ENCODE peak calls at places on chromosomes 5 and 9, in nine cellular contexts. E, I, L, K, D, N, Y, U and V are unnamed samples.

GRCh38 chr9:128523199-128523925 is 18.8 kb downstream of the GLE1 start:
- DNase-seq in L (no peak), U (no peak), N (peak), E (peak), K (no peak), Y (no peak), D (no peak), I (no peak), V (peak)

GRCh38 chr5:137466888-137467287 is 32.2 kb downstream of the SPOCK1 start:
- DNase-seq in D (no peak), L (no peak), I (no peak), Y (no peak), N (peak), K (no peak), E (no peak), U (no peak), V (no peak)

GRCh38 chr9:132672413-132672690 is 2.1 kb downstream of the GTF3C4 start:
- DNase-seq in N (peak), K (no peak), L (no peak), E (no peak), I (no peak), D (no peak), Y (no peak), U (no peak), V (no peak)

GRCh38 chr5:139061856-139062255 is 136.3 kb downstream of the SIL1 start:
- DNase-seq in U (no peak), L (no peak), Y (no peak), N (no peak), D (no peak), E (no peak), K (no peak), I (no peak), V (no peak)

GRCh38 chr9:70011366-70011765 is 32.3 kb upstream of the MAMDC2 start:
- DNase-seq in N (peak), E (no peak), I (no peak), Y (no peak), L (no peak), D (no peak), K (no peak), U (no peak), V (no peak)

GRCh38 chr5:179530069-179530998 is 20.0 kb upstream of the RUFY1 start:
- DNase-seq in L (peak), E (no peak), K (no peak), I (no peak), Y (peak), U (no peak), N (peak), D (no peak), V (no peak)

GRCh38 chr5:128965638-128966302 is 482 bp downstream of the SLC27A6 start:
- DNase-seq in E (no peak), L (no peak), K (no peak), D (no peak), I (no peak), N (no peak), U (no peak), Y (no peak), V (no peak)

GRCh38 chr9:94603259-94603776 is 9.7 kb upstream of the FBP2 start:
- DNase-seq in U (no peak), L (peak), E (no peak), I (peak), Y (peak), K (peak), N (peak), D (peak), V (peak)

GRCh38 chr9:116096853-116097252 is 56.7 kb upstream of the PAPPA start:
- DNase-seq in D (no peak), U (no peak), E (no peak), L (no peak), I (no peak), Y (no peak), N (no peak), K (no peak), V (no peak)

GRCh38 chr5:27267209-27267824 is 228.9 kb upstream of the CDH9 start:
- DNase-seq in E (no peak), U (no peak), Y (no peak), L (no peak), I (no peak), K (no peak), N (no peak), D (no peak), V (no peak)

GRCh38 chr9:91777437-91777836 is 172.6 kb downstream of the ROR2 start:
- DNase-seq in K (no peak), I (no peak), U (peak), Y (no peak), N (peak), L (no peak), E (peak), D (no peak), V (no peak)

GRCh38 chr9:117704024-117704575 is at the start of gene TLR4:
- DNase-seq in E (no peak), I (peak), D (no peak), K (peak), U (peak), L (no peak), Y (no peak), N (peak), V (peak)

GRCh38 chr5:176740131-176740701 is 70.1 kb upstream of the UNC5A start:
- DNase-seq in E (no peak), D (no peak), K (no peak), U (no peak), I (no peak), Y (no peak), L (no peak), N (no peak), V (no peak)

GRCh38 chr5:1488882-1489680 is 34.7 kb downstream of the LPCAT1 start:
- DNase-seq in E (peak), N (peak), L (peak), Y (no peak), I (peak), U (peak), K (peak), D (no peak), V (peak)

GRCh38 chr5:574906-575305 is 37.2 kb upstream of the CEP72 start:
- DNase-seq in I (no peak), U (no peak), K (no peak), Y (no peak), E (no peak), L (no peak), D (no peak), N (no peak), V (no peak)

GRCh38 chr5:159971514-159971913 is 37.4 kb upstream of the TTC1 start:
- DNase-seq in L (no peak), N (no peak), K (no peak), E (no peak), I (no peak), D (no peak), U (no peak), Y (no peak), V (no peak)

GRCh38 chr5:2566280-2566679 is 185.2 kb downstream of the IRX2 start:
- DNase-seq in I (no peak), L (no peak), N (no peak), K (no peak), Y (no peak), U (no peak), D (no peak), E (no peak), V (no peak)

GRCh38 chr5:51391175-51391574 is 7.9 kb downstream of the ISL1 start:
- DNase-seq in Y (no peak), E (no peak), K (no peak), N (no peak), U (no peak), L (no peak), I (no peak), D (no peak), V (no peak)

GRCh38 chr5:1526681-1527131 is 2.9 kb upstream of the LPCAT1 start:
- DNase-seq in E (no peak), K (no peak), I (no peak), N (no peak), Y (no peak), D (no peak), U (no peak), L (no peak), V (no peak)

GRCh38 chr5:169350016-169350415 is 49.1 kb upstream of the SLIT3 start:
- DNase-seq in I (peak), N (peak), K (peak), D (peak), L (no peak), Y (no peak), E (peak), U (peak), V (no peak)

GRCh38 chr5:43215073-43215631 is 23.1 kb downstream of the NIM1K start:
- DNase-seq in E (no peak), N (peak), L (no peak), Y (no peak), K (no peak), D (no peak), I (no peak), U (no peak), V (no peak)

GRCh38 chr5:174818430-174818829 is 94.0 kb downstream of the MSX2 start:
- DNase-seq in N (no peak), E (no peak), I (no peak), L (no peak), Y (no peak), K (no peak), U (no peak), D (no peak), V (no peak)

GRCh38 chr5:41537581-41537980 is 27.2 kb upstream of the PLCXD3 start:
- DNase-seq in K (no peak), L (no peak), D (no peak), Y (no peak), U (no peak), N (no peak), E (no peak), I (no peak), V (no peak)

GRCh38 chr9:130118841-130119520 is 53.2 kb upstream of the NCS1 start:
- DNase-seq in K (no peak), U (no peak), N (peak), E (no peak), D (no peak), L (no peak), Y (no peak), I (no peak), V (no peak)

GRCh38 chr5:14105717-14106435 is 37.3 kb upstream of the TRIO start:
- DNase-seq in U (peak), N (peak), K (peak), D (no peak), E (peak), I (peak), Y (no peak), L (no peak), V (peak)

GRCh38 chr5:131589510-131590348 is 45.3 kb downstream of the RAPGEF6 start:
- DNase-seq in I (peak), U (no peak), N (peak), E (peak), D (peak), K (peak), L (no peak), Y (no peak), V (peak)

GRCh38 chr9:84294551-84294950 is 46.0 kb downstream of the SLC28A3 start:
- DNase-seq in L (no peak), Y (no peak), U (no peak), I (no peak), E (no peak), K (no peak), N (no peak), D (peak), V (no peak)

GRCh38 chr5:135185461-135186075 is 151.5 kb upstream of the PITX1 start:
- DNase-seq in L (no peak), E (no peak), U (no peak), K (peak), I (peak), D (no peak), Y (no peak), N (peak), V (no peak)

GRCh38 chr5:23042231-23042630 is 189.1 kb upstream of the CDH12 start:
- DNase-seq in K (no peak), L (no peak), D (no peak), Y (no peak), U (no peak), N (no peak), I (no peak), E (no peak), V (no peak)

GRCh38 chr5:101783241-101784095 is 512.6 kb downstream of the SLCO4C1 start:
- DNase-seq in I (no peak), U (no peak), D (no peak), N (no peak), Y (no peak), L (no peak), E (no peak), K (no peak), V (no peak)

GRCh38 chr5:337565-338130 is 16.1 kb downstream of the AHRR start:
- DNase-seq in E (no peak), K (no peak), U (no peak), D (peak), I (peak), N (peak), Y (no peak), L (no peak), V (no peak)

GRCh38 chr5:66882592-66883227 is 286.5 kb downstream of the MAST4 start:
- DNase-seq in Y (no peak), D (no peak), N (peak), E (no peak), K (no peak), L (no peak), I (no peak), U (no peak), V (peak)

GRCh38 chr5:149521739-149522373 is 29.4 kb downstream of the CSNK1A1 start:
- DNase-seq in E (no peak), K (no peak), D (no peak), I (peak), L (no peak), Y (no peak), U (no peak), N (no peak), V (no peak)

GRCh38 chr9:101716629-101717028 is 21.8 kb downstream of the GRIN3A start:
- DNase-seq in E (no peak), U (no peak), D (no peak), N (no peak), Y (no peak), K (no peak), I (no peak), L (no peak), V (no peak)

GRCh38 chr5:112921031-112921832 is 795 bp downstream of the REEP5 start:
- DNase-seq in Y (peak), U (no peak), N (peak), I (peak), D (peak), L (peak), E (no peak), K (peak), V (no peak)

GRCh38 chr5:140245354-140245753 is 57.5 kb downstream of the PFDN1 start:
- DNase-seq in D (no peak), N (peak), I (no peak), L (no peak), E (no peak), U (no peak), K (no peak), Y (no peak), V (no peak)

GRCh38 chr5:179307006-179307800 is 38.1 kb downstream of the ADAMTS2 start:
- DNase-seq in Y (no peak), K (no peak), L (no peak), U (no peak), N (no peak), E (no peak), I (no peak), D (peak), V (no peak)

GRCh38 chr5:218457-219289 is 553 bp downstream of the SDHA start:
- DNase-seq in Y (no peak), I (peak), L (no peak), U (no peak), N (peak), D (no peak), E (no peak), K (no peak), V (no peak)